ENCODE peak calls at places on chromosome 22, in seven cellular contexts. One of them, this sample, is unnamed.

GRCh38 chr22:41565403-41566054 is 4.7 kb downstream of the CSDC2 start:
- DNase-seq in ovary: peak
- DNase-seq in epithelial cell of esophagus: peak
- DNase-seq in cardiac fibroblast: peak
- DNase-seq in breast epithelium: no peak
- DNase-seq in IMR-90: peak
- DNase-seq in astrocyte: peak
- DNase-seq in this sample: no peak

GRCh38 chr22:19478466-19479357 is at the start of gene UFD1:
- DNase-seq in ovary: peak
- DNase-seq in epithelial cell of esophagus: peak
- DNase-seq in cardiac fibroblast: peak
- DNase-seq in breast epithelium: peak
- DNase-seq in IMR-90: peak
- DNase-seq in astrocyte: peak
- DNase-seq in this sample: peak

GRCh38 chr22:49664371-49664881 is 163.2 kb downstream of the BRD1 start:
- DNase-seq in ovary: peak
- DNase-seq in epithelial cell of esophagus: no peak
- DNase-seq in cardiac fibroblast: no peak
- DNase-seq in breast epithelium: no peak
- DNase-seq in IMR-90: no peak
- DNase-seq in astrocyte: no peak
- DNase-seq in this sample: peak

GRCh38 chr22:45212992-45213751 is 27.5 kb downstream of the KIAA0930 start:
- DNase-seq in ovary: no peak
- DNase-seq in epithelial cell of esophagus: peak
- DNase-seq in cardiac fibroblast: peak
- DNase-seq in breast epithelium: no peak
- DNase-seq in IMR-90: peak
- DNase-seq in astrocyte: peak
- DNase-seq in this sample: peak

GRCh38 chr22:35437038-35437437 is 37.1 kb downstream of the MCM5 start:
- DNase-seq in ovary: no peak
- DNase-seq in epithelial cell of esophagus: no peak
- DNase-seq in cardiac fibroblast: no peak
- DNase-seq in breast epithelium: no peak
- DNase-seq in IMR-90: no peak
- DNase-seq in astrocyte: no peak
- DNase-seq in this sample: no peak

GRCh38 chr22:20551805-20552449 is 44.5 kb downstream of the MED15 start:
- DNase-seq in ovary: no peak
- DNase-seq in epithelial cell of esophagus: no peak
- DNase-seq in cardiac fibroblast: no peak
- DNase-seq in breast epithelium: no peak
- DNase-seq in IMR-90: no peak
- DNase-seq in astrocyte: no peak
- DNase-seq in this sample: no peak

GRCh38 chr22:49999063-49999900 is 13.3 kb downstream of the IL17REL start:
- DNase-seq in ovary: no peak
- DNase-seq in epithelial cell of esophagus: peak
- DNase-seq in cardiac fibroblast: peak
- DNase-seq in breast epithelium: no peak
- DNase-seq in IMR-90: no peak
- DNase-seq in astrocyte: no peak
- DNase-seq in this sample: no peak

GRCh38 chr22:29266564-29267461 is 968 bp downstream of the RHBDD3 start:
- DNase-seq in ovary: no peak
- DNase-seq in epithelial cell of esophagus: no peak
- DNase-seq in cardiac fibroblast: peak
- DNase-seq in breast epithelium: no peak
- DNase-seq in IMR-90: peak
- DNase-seq in astrocyte: no peak
- DNase-seq in this sample: no peak

GRCh38 chr22:50733521-50734342 is 4.3 kb upstream of the ACR start:
- DNase-seq in ovary: no peak
- DNase-seq in epithelial cell of esophagus: no peak
- DNase-seq in cardiac fibroblast: peak
- DNase-seq in breast epithelium: no peak
- DNase-seq in IMR-90: peak
- DNase-seq in astrocyte: no peak
- DNase-seq in this sample: peak

GRCh38 chr22:38041760-38042584 is 15.2 kb upstream of the PICK1 start:
- DNase-seq in ovary: no peak
- DNase-seq in epithelial cell of esophagus: no peak
- DNase-seq in cardiac fibroblast: no peak
- DNase-seq in breast epithelium: no peak
- DNase-seq in IMR-90: no peak
- DNase-seq in astrocyte: no peak
- DNase-seq in this sample: no peak

GRCh38 chr22:41410311-41410751 is 28.6 kb downstream of the TEF start:
- DNase-seq in ovary: no peak
- DNase-seq in epithelial cell of esophagus: no peak
- DNase-seq in cardiac fibroblast: no peak
- DNase-seq in breast epithelium: peak
- DNase-seq in IMR-90: no peak
- DNase-seq in astrocyte: no peak
- DNase-seq in this sample: no peak

GRCh38 chr22:35838849-35839646 is 121.4 kb downstream of the APOL5 start:
- DNase-seq in ovary: peak
- DNase-seq in epithelial cell of esophagus: peak
- DNase-seq in cardiac fibroblast: peak
- DNase-seq in breast epithelium: no peak
- DNase-seq in IMR-90: peak
- DNase-seq in astrocyte: peak
- DNase-seq in this sample: no peak

GRCh38 chr22:33921576-33922181 is 1.4 kb upstream of the LARGE1 start:
- DNase-seq in ovary: peak
- DNase-seq in epithelial cell of esophagus: peak
- DNase-seq in cardiac fibroblast: peak
- DNase-seq in breast epithelium: peak
- DNase-seq in IMR-90: peak
- DNase-seq in astrocyte: peak
- DNase-seq in this sample: no peak

GRCh38 chr22:31082606-31083376 is 1.7 kb downstream of the SMTN start:
- DNase-seq in ovary: peak
- DNase-seq in epithelial cell of esophagus: peak
- DNase-seq in cardiac fibroblast: peak
- DNase-seq in breast epithelium: peak
- DNase-seq in IMR-90: peak
- DNase-seq in astrocyte: no peak
- DNase-seq in this sample: peak

GRCh38 chr22:39466228-39467006 is 9.6 kb downstream of the MGAT3 start:
- DNase-seq in ovary: no peak
- DNase-seq in epithelial cell of esophagus: no peak
- DNase-seq in cardiac fibroblast: no peak
- DNase-seq in breast epithelium: no peak
- DNase-seq in IMR-90: no peak
- DNase-seq in astrocyte: no peak
- DNase-seq in this sample: no peak

GRCh38 chr22:39463931-39464390 is 7.1 kb downstream of the MGAT3 start:
- DNase-seq in ovary: no peak
- DNase-seq in epithelial cell of esophagus: peak
- DNase-seq in cardiac fibroblast: peak
- DNase-seq in breast epithelium: peak
- DNase-seq in IMR-90: no peak
- DNase-seq in astrocyte: no peak
- DNase-seq in this sample: no peak

GRCh38 chr22:39463277-39463676 is 6.5 kb downstream of the MGAT3 start:
- DNase-seq in ovary: no peak
- DNase-seq in epithelial cell of esophagus: no peak
- DNase-seq in cardiac fibroblast: no peak
- DNase-seq in breast epithelium: no peak
- DNase-seq in IMR-90: no peak
- DNase-seq in astrocyte: no peak
- DNase-seq in this sample: no peak

GRCh38 chr22:39459681-39460080 is 2.9 kb downstream of the MGAT3 start:
- DNase-seq in ovary: no peak
- DNase-seq in epithelial cell of esophagus: no peak
- DNase-seq in cardiac fibroblast: no peak
- DNase-seq in breast epithelium: no peak
- DNase-seq in IMR-90: no peak
- DNase-seq in astrocyte: no peak
- DNase-seq in this sample: no peak

GRCh38 chr22:39462443-39463147 is 5.8 kb downstream of the MGAT3 start:
- DNase-seq in ovary: no peak
- DNase-seq in epithelial cell of esophagus: no peak
- DNase-seq in cardiac fibroblast: no peak
- DNase-seq in breast epithelium: no peak
- DNase-seq in IMR-90: no peak
- DNase-seq in astrocyte: no peak
- DNase-seq in this sample: no peak
- TF ChIP-seq CTCF in ovary: no peak
- TF ChIP-seq CTCF in epithelial cell of esophagus: no peak
- TF ChIP-seq CTCF in cardiac fibroblast: no peak
- TF ChIP-seq CTCF in breast epithelium: no peak
- TF ChIP-seq CTCF in IMR-90: no peak
- TF ChIP-seq CTCF in astrocyte: no peak
- TF ChIP-seq CTCF in this sample: no peak

GRCh38 chr22:46354993-46355305 is 19.4 kb downstream of the TRMU start:
- DNase-seq in ovary: peak
- DNase-seq in epithelial cell of esophagus: no peak
- DNase-seq in cardiac fibroblast: no peak
- DNase-seq in breast epithelium: no peak
- DNase-seq in IMR-90: no peak
- DNase-seq in astrocyte: no peak
- DNase-seq in this sample: no peak
- H3K4me3 ChIP-seq in ovary: no peak
- H3K4me3 ChIP-seq in epithelial cell of esophagus: no peak
- H3K4me3 ChIP-seq in cardiac fibroblast: no peak
- H3K4me3 ChIP-seq in breast epithelium: no peak
- H3K4me3 ChIP-seq in IMR-90: no peak
- H3K4me3 ChIP-seq in astrocyte: no peak
- H3K4me3 ChIP-seq in this sample: no peak

GRCh38 chr22:24437820-24438328 is 10.5 kb downstream of the ADORA2A start:
- DNase-seq in ovary: no peak
- DNase-seq in epithelial cell of esophagus: peak
- DNase-seq in cardiac fibroblast: no peak
- DNase-seq in breast epithelium: no peak
- DNase-seq in IMR-90: no peak
- DNase-seq in astrocyte: no peak
- DNase-seq in this sample: no peak
- TF ChIP-seq CTCF in ovary: no peak
- TF ChIP-seq CTCF in epithelial cell of esophagus: no peak
- TF ChIP-seq CTCF in cardiac fibroblast: peak
- TF ChIP-seq CTCF in breast epithelium: no peak
- TF ChIP-seq CTCF in IMR-90: peak
- TF ChIP-seq CTCF in astrocyte: peak
- TF ChIP-seq CTCF in this sample: no peak

GRCh38 chr22:32583921-32584335 is 109.3 kb downstream of the FBXO7 start:
- DNase-seq in ovary: no peak
- DNase-seq in epithelial cell of esophagus: no peak
- DNase-seq in cardiac fibroblast: peak
- DNase-seq in breast epithelium: no peak
- DNase-seq in IMR-90: peak
- DNase-seq in astrocyte: no peak
- DNase-seq in this sample: no peak
- H3K4me3 ChIP-seq in ovary: no peak
- H3K4me3 ChIP-seq in epithelial cell of esophagus: no peak
- H3K4me3 ChIP-seq in cardiac fibroblast: no peak
- H3K4me3 ChIP-seq in breast epithelium: no peak
- H3K4me3 ChIP-seq in IMR-90: no peak
- H3K4me3 ChIP-seq in astrocyte: no peak
- H3K4me3 ChIP-seq in this sample: no peak

DNA sequence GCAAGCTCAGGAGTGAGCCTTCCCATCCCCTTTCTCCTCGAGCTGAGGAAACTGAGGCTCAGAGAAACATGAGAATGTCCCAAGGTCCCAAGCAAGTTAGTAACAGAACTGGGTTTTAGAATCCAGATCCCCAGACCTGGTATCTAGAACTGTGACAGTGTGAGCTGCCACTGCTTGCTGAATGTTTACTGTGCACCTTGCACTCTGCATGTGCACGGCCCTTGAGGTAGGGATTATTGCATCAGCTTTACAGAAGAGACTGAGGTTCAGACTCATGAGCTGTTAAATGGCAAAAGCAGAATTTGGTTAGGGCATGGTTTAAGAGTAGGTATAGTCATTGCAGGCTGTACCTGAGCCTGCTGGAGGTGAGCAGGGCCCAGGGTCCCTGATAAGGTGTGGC is 3.8 kb upstream of the MPPED1 start:
- DNase-seq in ovary: no peak
- DNase-seq in epithelial cell of esophagus: no peak
- DNase-seq in cardiac fibroblast: no peak
- DNase-seq in breast epithelium: no peak
- DNase-seq in IMR-90: no peak
- DNase-seq in astrocyte: no peak
- DNase-seq in this sample: no peak
- TF ChIP-seq CTCF in ovary: no peak
- TF ChIP-seq CTCF in epithelial cell of esophagus: no peak
- TF ChIP-seq CTCF in cardiac fibroblast: no peak
- TF ChIP-seq CTCF in breast epithelium: no peak
- TF ChIP-seq CTCF in IMR-90: no peak
- TF ChIP-seq CTCF in astrocyte: no peak
- TF ChIP-seq CTCF in this sample: no peak

GRCh38 chr22:25420471-25420924 is 144.0 kb upstream of the GRK3 start:
- DNase-seq in ovary: no peak
- DNase-seq in epithelial cell of esophagus: no peak
- DNase-seq in cardiac fibroblast: no peak
- DNase-seq in breast epithelium: no peak
- DNase-seq in IMR-90: no peak
- DNase-seq in astrocyte: no peak
- DNase-seq in this sample: no peak
- H3K4me3 ChIP-seq in ovary: no peak
- H3K4me3 ChIP-seq in epithelial cell of esophagus: no peak
- H3K4me3 ChIP-seq in cardiac fibroblast: no peak
- H3K4me3 ChIP-seq in breast epithelium: peak
- H3K4me3 ChIP-seq in IMR-90: no peak
- H3K4me3 ChIP-seq in astrocyte: no peak
- H3K4me3 ChIP-seq in this sample: no peak

GRCh38 chr22:46985507-46985882 is 223.0 kb downstream of the TBC1D22A start:
- DNase-seq in ovary: no peak
- DNase-seq in epithelial cell of esophagus: no peak
- DNase-seq in cardiac fibroblast: no peak
- DNase-seq in breast epithelium: no peak
- DNase-seq in IMR-90: no peak
- DNase-seq in astrocyte: no peak
- DNase-seq in this sample: no peak
- TF ChIP-seq CTCF in ovary: no peak
- TF ChIP-seq CTCF in epithelial cell of esophagus: no peak
- TF ChIP-seq CTCF in cardiac fibroblast: no peak
- TF ChIP-seq CTCF in breast epithelium: no peak
- TF ChIP-seq CTCF in IMR-90: peak
- TF ChIP-seq CTCF in astrocyte: no peak
- TF ChIP-seq CTCF in this sample: peak

This sample was measured in RWPE2.